ENCODE peak calls at places on chromosomes 11 and 22, in eight cellular contexts. Y is cardiac muscle cell, J is GM12878, T is mammary epithelial cell, Z is uterus, H is kidney, O is ovary, B is body of pancreas. M is an unnamed sample.

GRCh38 chr22:27613099-27614089 is 188.2 kb downstream of the MN1 start:
- DNase-seq in Y (no peak), J (no peak), T (no peak), Z (no peak), H (no peak), O (no peak), B (no peak), M (no peak)

GRCh38 chr22:30274061-30274812 is 7.6 kb upstream of the OSM start:
- DNase-seq in Y (no peak), J (no peak), T (no peak), Z (no peak), H (no peak), O (no peak), B (no peak), M (no peak)

GRCh38 chr11:64947202-64947814 is 11.6 kb upstream of the GPHA2 start:
- DNase-seq in Y (peak; percentile 29), J (no peak), T (no peak), Z (no peak), H (no peak), O (no peak), B (no peak), M (no peak)

GRCh38 chr11:1482581-1483444 is 3.8 kb downstream of the MOB2 start:
- DNase-seq in Y (no peak), J (no peak), T (no peak), Z (peak; percentile 20), H (peak; percentile 66), O (peak; percentile 37), B (peak; percentile 4), M (no peak)

GRCh38 chr22:38953577-38954413 is 3.6 kb upstream of the APOBEC3A start:
- DNase-seq in Y (no peak), J (peak; percentile 85), T (peak; percentile 77), Z (no peak), H (peak; percentile 46), O (no peak), B (peak; percentile 2), M (no peak)

GRCh38 chr11:114061053-114062049 is 1.8 kb downstream of the ZBTB16 start:
- DNase-seq in Y (peak; percentile 59), J (no peak), T (no peak), Z (peak; percentile 62), H (no peak), O (peak; percentile 51), B (peak; percentile 69), M (no peak)

GRCh38 chr11:65356394-65356972 is 1.9 kb downstream of the TIGD3 start:
- DNase-seq in Y (no peak), J (no peak), T (no peak), Z (no peak), H (peak; percentile 71), O (no peak), B (no peak), M (no peak)

GRCh38 chr11:77196961-77197360 is 68.9 kb downstream of the MYO7A start:
- DNase-seq in Y (no peak), J (no peak), T (no peak), Z (no peak), H (peak; percentile 45), O (no peak), B (no peak), M (no peak)

GRCh38 chr11:13928566-13929251 is 33.8 kb upstream of the SPON1 start:
- DNase-seq in Y (peak; percentile 90), J (no peak), T (peak; percentile 51), Z (no peak), H (no peak), O (no peak), B (no peak), M (no peak)

GRCh38 chr22:23895599-23896144 is 1.5 kb downstream of the MIF start:
- DNase-seq in Y (no peak), J (no peak), T (no peak), Z (no peak), H (no peak), O (no peak), B (no peak), M (no peak)
- H3K27ac ChIP-seq in Y (peak overlapping the region; percentile 93), J (peak overlapping the region; percentile 92), T (peak overlapping the region; percentile 86), Z (no peak overlapping the region), H (peak overlapping the region; percentile 98), O (peak overlapping the region; percentile 90), B (peak overlapping the region; percentile 92), M (peak overlapping the region; percentile 47)

DNA sequence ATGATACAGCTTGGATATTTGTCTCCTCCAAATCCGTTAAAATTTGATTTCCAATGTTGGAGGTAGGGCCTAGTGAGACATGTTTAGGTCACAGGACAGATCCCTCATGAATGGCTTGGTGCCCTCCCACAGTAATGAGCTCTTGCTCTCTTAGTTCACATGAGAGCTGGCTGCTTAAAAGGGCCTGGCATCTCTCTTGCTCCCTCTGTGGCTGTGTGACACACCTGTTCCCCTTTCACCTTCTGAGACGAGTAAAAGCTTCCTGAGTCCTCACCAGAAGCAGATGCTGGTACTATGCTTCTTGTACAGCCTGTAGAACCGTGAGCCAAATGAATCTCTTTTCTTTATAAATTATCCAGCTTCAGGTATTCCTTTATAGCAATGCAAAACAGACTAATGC is 3.5 kb downstream of the VPS37C start:
- DNase-seq in Y (no peak), J (no peak), T (no peak), Z (no peak), H (no peak), O (no peak), B (no peak), M (no peak)
- H3K4me3 ChIP-seq in Y (no peak overlapping the region), J (no peak overlapping the region), T (no peak overlapping the region), Z (no peak overlapping the region), H (no peak overlapping the region), O (no peak overlapping the region), B (no peak overlapping the region), M (no peak overlapping the region)

GRCh38 chr22:35631597-35631996 is 14.5 kb upstream of the MB start:
- DNase-seq in Y (peak; percentile 48), J (no peak), T (peak; percentile 21), Z (no peak), H (peak; percentile 58), O (no peak), B (peak; percentile 75), M (no peak)
- TF ChIP-seq CTCF in Y (peak; percentile 64), J (peak; percentile 77), T (peak; percentile 54), Z (no peak), H (peak; percentile 39), O (no peak), B (peak; percentile 55), M (peak; percentile 56)

GRCh38 chr11:20541503-20541902 is 57.9 kb upstream of the SLC6A5 start:
- DNase-seq in Y (no peak), J (no peak), T (no peak), Z (no peak), H (no peak), O (no peak), B (no peak), M (no peak)
- H3K27ac ChIP-seq in Y (no peak overlapping the region), J (no peak overlapping the region), T (no peak overlapping the region), Z (no peak overlapping the region), H (no peak overlapping the region), O (no peak overlapping the region), B (no peak overlapping the region), M (no peak overlapping the region)

M was measured in AG04450.